ENCODE peak calls at places on chromosomes 3 and 15, in four cellular contexts. X is psoas muscle, K is vagina, J is mammary epithelial cell. M is an unnamed sample.

GRCh38 chr3:9581742-9582141 is 28.1 kb upstream of the LHFPL4 start:
- DNase-seq in J (no peak), K (no peak), X (no peak), M (no peak)

GRCh38 chr15:47384316-47384715 is 333.0 kb upstream of the SEMA6D start:
- DNase-seq in X (peak; percentile 30), K (no peak), J (peak; percentile 87), M (peak; percentile 94)

GRCh38 chr15:88769161-88769971 is 33.9 kb upstream of the ACAN start:
- DNase-seq in J (peak; percentile 25), K (peak; percentile 67), X (no peak), M (no peak)

GRCh38 chr3:49967307-49967706 is 27.4 kb downstream of the RBM6 start:
- DNase-seq in J (no peak), X (no peak), K (no peak), M (no peak)

GRCh38 chr3:128317101-128317697 is 149.5 kb downstream of the DNAJB8 start:
- DNase-seq in J (no peak), X (no peak), K (peak; percentile 56), M (no peak)

GRCh38 chr3:162217603-162218002 is 721.0 kb downstream of the OTOL1 start:
- DNase-seq in K (no peak), X (no peak), J (no peak), M (no peak)

GRCh38 chr15:41950127-41950483 is 22.3 kb downstream of the EHD4 start:
- DNase-seq in K (no peak), J (no peak), X (no peak), M (no peak)

GRCh38 chr15:67840747-67841634 is 1.1 kb upstream of the RNU6-1 start:
- DNase-seq in K (no peak), X (no peak), J (no peak), M (peak; percentile 19)

DNA sequence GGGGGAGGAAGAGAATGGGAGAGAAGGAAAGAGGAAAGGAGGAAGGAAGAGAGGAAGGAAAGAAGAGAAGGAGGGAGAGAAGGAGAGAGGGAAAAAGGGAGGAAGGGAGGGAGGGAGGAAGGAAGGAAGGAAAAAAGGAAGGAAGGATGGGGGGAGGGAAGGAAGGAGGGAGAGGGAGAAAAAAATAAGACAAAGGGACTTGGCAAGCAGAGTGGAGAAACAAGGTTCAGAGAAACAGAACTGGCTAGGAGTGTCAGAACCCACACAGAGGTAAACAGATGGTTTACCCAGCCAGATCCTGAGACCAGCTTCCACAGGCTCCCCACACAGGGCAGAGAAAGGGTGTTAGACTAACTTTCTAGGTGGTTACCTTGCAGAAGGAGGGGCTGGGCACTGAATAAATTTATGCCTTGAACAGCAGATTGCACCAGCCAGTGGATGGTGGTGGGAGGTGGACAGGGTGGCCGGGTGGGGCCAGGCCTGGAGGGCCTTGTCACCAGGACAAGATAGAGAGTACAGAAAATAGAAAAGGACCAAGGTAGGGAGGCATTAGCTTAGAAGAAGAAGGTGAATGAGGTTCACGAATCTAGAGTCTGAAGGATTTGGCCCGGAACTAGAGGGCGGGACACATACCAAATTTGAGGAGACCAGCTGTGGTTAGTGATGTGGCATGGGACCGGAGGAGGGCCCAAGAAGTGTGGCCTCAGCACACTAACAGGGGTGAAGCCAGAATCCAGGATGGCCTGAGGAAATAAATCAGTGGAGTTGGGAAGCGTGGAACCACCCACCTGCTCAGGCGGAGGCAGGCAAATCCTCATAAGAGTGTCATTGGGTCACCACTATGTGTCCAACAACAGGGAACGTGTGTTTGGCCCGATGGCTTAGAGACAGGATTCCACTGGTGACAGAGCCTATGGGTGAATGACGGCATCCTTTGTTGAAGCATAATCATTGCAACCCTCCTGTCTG is 1.3 kb upstream of the TM4SF1 start:
- DNase-seq in J (no peak), K (no peak), X (no peak), M (no peak)
- H3K4me3 ChIP-seq in J (no peak overlapping the region), K (no peak overlapping the region), X (no peak overlapping the region), M (no peak overlapping the region)

GRCh38 chr3:55485208-55485791 is 1.8 kb downstream of the WNT5A start:
- DNase-seq in K (no peak), X (peak; percentile 79), J (peak; percentile 62), M (no peak)
- H3K27me3 ChIP-seq in K (no peaks in the 10 kb centered on the region), X (peaks cover 2% of the 10 kb centered on the region), J (no peaks in the 10 kb centered on the region), M (peaks cover 4% of the 10 kb centered on the region)

DNA sequence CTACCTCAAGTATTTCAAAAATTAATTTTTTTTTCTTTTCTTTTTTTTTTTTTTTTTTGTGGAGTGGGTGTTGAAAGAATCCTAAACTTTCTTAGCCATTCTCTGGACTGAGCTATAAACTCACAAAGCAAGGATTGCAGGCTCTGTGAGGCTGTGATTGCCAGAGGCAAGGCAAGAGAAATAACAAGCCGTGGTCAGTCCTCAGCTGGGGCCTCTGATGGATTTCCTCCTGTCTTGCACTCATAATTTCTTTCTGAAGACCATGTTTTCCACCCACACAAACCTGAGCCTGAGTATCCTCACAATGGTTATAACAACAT is 1.3 kb downstream of the CX3CR1 start:
- DNase-seq in J (no peak), X (no peak), K (peak; percentile 22), M (no peak)
- TF ChIP-seq CTCF in J (no peak), X (no peak), K (no peak), M (no peak)

DNA sequence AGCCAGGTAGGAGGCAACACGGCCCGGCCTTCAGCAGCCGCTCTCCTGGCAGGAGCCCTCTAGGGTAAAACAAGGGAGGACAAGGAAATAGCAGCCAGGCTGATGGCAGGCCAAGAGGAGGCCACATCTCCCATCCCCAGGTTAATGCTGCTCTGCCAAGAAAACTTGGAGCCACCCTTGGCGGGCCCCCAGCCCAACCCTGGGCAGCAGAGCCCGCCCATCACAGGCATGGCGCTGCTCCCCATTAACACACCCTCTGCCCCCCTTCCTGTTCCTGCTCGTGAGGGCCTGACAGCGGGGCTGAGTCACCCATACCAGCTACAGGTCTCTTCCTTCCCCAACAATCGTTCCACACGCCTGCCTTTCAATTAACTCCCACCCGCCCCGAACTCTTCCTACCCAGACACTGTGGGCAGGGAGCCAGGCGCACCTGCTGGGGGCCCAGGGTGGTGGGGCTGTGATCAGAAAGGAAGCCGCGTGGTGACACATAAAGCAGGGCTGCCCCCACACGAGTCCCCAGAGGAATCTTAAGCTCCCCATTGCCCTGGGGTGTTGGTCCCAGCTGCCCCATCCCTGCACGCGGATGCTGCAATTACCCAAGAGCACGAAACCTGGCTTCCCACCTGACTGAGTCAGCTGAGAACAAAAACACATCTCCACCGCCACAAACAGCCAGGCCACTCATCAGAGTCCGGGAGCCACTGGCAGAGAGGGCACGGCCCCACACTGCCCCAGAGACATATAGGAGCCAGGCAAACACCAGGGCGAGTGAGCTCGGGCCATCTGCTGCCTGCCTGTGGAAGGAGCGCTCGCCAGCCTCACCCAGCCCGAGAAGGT is at the start of gene C15orf62:
- DNase-seq in X (peak; percentile 43), K (no peak), J (peak; percentile 94), M (peak; percentile 84)
- H3K4me3 ChIP-seq in X (no peak within 1 kb of the TSS), K (no peak within 1 kb of the TSS), J (peak within 1 kb of the TSS; percentile 34), M (peak within 1 kb of the TSS; percentile 13)

M was measured in bronchial epithelial cell.